ENCODE peak calls at places on chromosomes 5 and 9, in four cellular contexts. One of them, this sample, is unnamed.

GRCh38 chr5:107388111-107388861 is 282.5 kb downstream of the EFNA5 start:
- DNase-seq in bronchial epithelial cell: peak; percentile 93
- DNase-seq in NCI-H1092 treated with DMSO at 0.1 percent for 48 hours: no peak
- DNase-seq in HCT116: no peak
- DNase-seq in this sample: peak; percentile 87

GRCh38 chr9:134407123-134407779 is 81.0 kb downstream of the RXRA start:
- DNase-seq in HCT116: peak; percentile 45
- DNase-seq in bronchial epithelial cell: peak; percentile 84
- DNase-seq in NCI-H1092 treated with DMSO at 0.1 percent for 48 hours: peak; percentile 61
- DNase-seq in this sample: peak; percentile 91

GRCh38 chr5:31854625-31855526 is 215.9 kb downstream of the PDZD2 start:
- DNase-seq in NCI-H1092 treated with DMSO at 0.1 percent for 48 hours: no peak
- DNase-seq in HCT116: no peak
- DNase-seq in bronchial epithelial cell: peak; percentile 34
- DNase-seq in this sample: no peak

GRCh38 chr9:74497750-74498615 is 848 bp downstream of the RORB start:
- DNase-seq in NCI-H1092 treated with DMSO at 0.1 percent for 48 hours: peak; percentile 62
- DNase-seq in HCT116: no peak
- DNase-seq in bronchial epithelial cell: no peak
- DNase-seq in this sample: no peak

GRCh38 chr5:452856-453710 is 10.1 kb downstream of the EXOC3 start:
- DNase-seq in bronchial epithelial cell: no peak
- DNase-seq in HCT116: no peak
- DNase-seq in NCI-H1092 treated with DMSO at 0.1 percent for 48 hours: no peak
- DNase-seq in this sample: no peak

GRCh38 chr9:87499455-87500015 is 1.9 kb downstream of the DAPK1 start:
- DNase-seq in bronchial epithelial cell: no peak
- DNase-seq in NCI-H1092 treated with DMSO at 0.1 percent for 48 hours: no peak
- DNase-seq in HCT116: no peak
- DNase-seq in this sample: no peak

GRCh38 chr5:140344683-140345423 is 1.6 kb downstream of the HBEGF start:
- DNase-seq in HCT116: no peak
- DNase-seq in bronchial epithelial cell: peak; percentile 81
- DNase-seq in NCI-H1092 treated with DMSO at 0.1 percent for 48 hours: no peak
- DNase-seq in this sample: peak; percentile 74

GRCh38 chr5:132459983-132460834 is 30.4 kb downstream of the IRF1 start:
- DNase-seq in NCI-H1092 treated with DMSO at 0.1 percent for 48 hours: peak; percentile 1
- DNase-seq in HCT116: no peak
- DNase-seq in bronchial epithelial cell: no peak
- DNase-seq in this sample: no peak

GRCh38 chr9:79542735-79543504 is 28.8 kb upstream of the TLE4 start:
- DNase-seq in NCI-H1092 treated with DMSO at 0.1 percent for 48 hours: peak; percentile 56
- DNase-seq in bronchial epithelial cell: no peak
- DNase-seq in HCT116: no peak
- DNase-seq in this sample: no peak

This sample was measured in RCC 7860.